ENCODE peak calls at places on chromosomes 1 and 21, in five cellular contexts. J, M, X, S and K are unnamed samples.

GRCh38 chr1:90187186-90187585 is 192.3 kb downstream of the ZNF326 start:
- DNase-seq in J (no peak), M (no peak), X (no peak), S (no peak), K (no peak)

GRCh38 chr1:61348025-61348665 is 265.8 kb downstream of the NFIA start:
- DNase-seq in J (no peak), M (no peak), X (no peak), S (no peak), K (no peak)

GRCh38 chr1:44089371-44090070 is 29.1 kb upstream of the KLF17 start:
- DNase-seq in J (no peak), M (no peak), X (peak), S (no peak), K (no peak)

GRCh38 chr1:40140211-40140709 is 20.9 kb upstream of the RLF start:
- DNase-seq in J (no peak), M (no peak), X (peak), S (no peak), K (no peak)

GRCh38 chr1:51264470-51264869 is 28.4 kb downstream of the RNF11 start:
- DNase-seq in J (no peak), M (no peak), X (peak), S (no peak), K (no peak)

GRCh38 chr1:64917328-64917861 is 49.0 kb downstream of the JAK1 start:
- DNase-seq in J (no peak), M (no peak), X (peak), S (no peak), K (no peak)

GRCh38 chr1:15965228-15965767 is 10.6 kb downstream of the ZBTB17 start:
- DNase-seq in J (no peak), M (no peak), X (peak), S (no peak), K (no peak)

GRCh38 chr1:151060241-151061011 is at the start of gene MLLT11:
- DNase-seq in J (peak), M (peak), X (peak), S (no peak), K (no peak)

GRCh38 chr1:93047585-93047984 is 31.5 kb upstream of the MTF2 start:
- DNase-seq in J (no peak), M (no peak), X (no peak), S (no peak), K (no peak)

GRCh38 chr1:17547271-17547670 is 7.8 kb downstream of the ARHGEF10L start:
- DNase-seq in J (no peak), M (no peak), X (no peak), S (no peak), K (no peak)

GRCh38 chr1:27418326-27418761 is 25.9 kb downstream of the GPR3 start:
- DNase-seq in J (no peak), M (peak), X (peak), S (no peak), K (peak)

GRCh38 chr21:17775431-17776126 is 43.6 kb downstream of the C21orf91 start:
- DNase-seq in J (peak), M (peak), X (no peak), S (peak), K (peak)

GRCh38 chr1:229296541-229296941 is 25.6 kb downstream of the RAB4A start:
- DNase-seq in J (no peak), M (no peak), X (peak), S (no peak), K (no peak)

GRCh38 chr1:245184791-245185190 is 30.0 kb downstream of the KIF26B start:
- DNase-seq in J (no peak), M (no peak), X (no peak), S (no peak), K (no peak)

GRCh38 chr1:103953386-103953785 is 203.7 kb downstream of the AMY1C start:
- DNase-seq in J (no peak), M (no peak), X (no peak), S (no peak), K (no peak)

GRCh38 chr1:53604291-53604919 is 134.6 kb downstream of the GLIS1 start:
- DNase-seq in J (peak), M (no peak), X (no peak), S (no peak), K (no peak)

GRCh38 chr1:23403038-23403336 is 21.6 kb downstream of the TCEA3 start:
- DNase-seq in J (no peak), M (no peak), X (peak), S (no peak), K (no peak)

GRCh38 chr1:50332941-50333594 is 90.2 kb downstream of the DMRTA2 start:
- DNase-seq in J (peak), M (peak), X (peak), S (peak), K (peak)

GRCh38 chr1:153658400-153659174 is at the start of gene SNAPIN:
- DNase-seq in J (peak), M (peak), X (peak), S (peak), K (peak)

GRCh38 chr1:31663622-31664452 is 19.2 kb upstream of the PEF1 start:
- DNase-seq in J (peak), M (peak), X (no peak), S (peak), K (peak)

GRCh38 chr1:19353596-19353995 is 41.5 kb downstream of the SLC66A1 start:
- DNase-seq in J (no peak), M (no peak), X (no peak), S (no peak), K (no peak)

GRCh38 chr1:72439036-72439435 is 156.7 kb upstream of the NEGR1 start:
- DNase-seq in J (no peak), M (no peak), X (peak), S (no peak), K (no peak)

GRCh38 chr1:109280768-109281356 is 2.1 kb downstream of the PSRC1 start:
- DNase-seq in J (no peak), M (no peak), X (no peak), S (no peak), K (no peak)

GRCh38 chr1:246831543-246831942 is 100.2 kb downstream of the AHCTF1 start:
- DNase-seq in J (no peak), M (no peak), X (no peak), S (no peak), K (no peak)

GRCh38 chr1:2344744-2345296 is 46.5 kb downstream of the MORN1 start:
- DNase-seq in J (peak), M (no peak), X (no peak), S (no peak), K (no peak)

GRCh38 chr21:31873275-31873695 is 465 bp downstream of the HUNK start:
- DNase-seq in J (peak), M (no peak), X (no peak), S (no peak), K (no peak)

GRCh38 chr1:89995595-89996397 is 886 bp downstream of the ZNF326 start:
- DNase-seq in J (no peak), M (no peak), X (peak), S (no peak), K (no peak)

GRCh38 chr1:73604739-73605138 is 593.2 kb downstream of the LRRIQ3 start:
- DNase-seq in J (no peak), M (no peak), X (peak), S (no peak), K (no peak)

GRCh38 chr1:193325042-193325441 is 138.6 kb upstream of the B3GALT2 start:
- DNase-seq in J (no peak), M (no peak), X (peak), S (no peak), K (no peak)

GRCh38 chr1:36693652-36694051 is 210.9 kb upstream of the CSF3R start:
- DNase-seq in J (no peak), M (no peak), X (no peak), S (no peak), K (no peak)

GRCh38 chr1:161962094-161962887 is 61.4 kb downstream of the OLFML2B start:
- DNase-seq in J (no peak), M (no peak), X (peak), S (no peak), K (peak)

GRCh38 chr1:59833991-59834390 is 19.2 kb downstream of the HOOK1 start:
- DNase-seq in J (no peak), M (no peak), X (no peak), S (no peak), K (no peak)

GRCh38 chr1:234222561-234223280 is 150.5 kb upstream of the COA6 start:
- DNase-seq in J (no peak), M (no peak), X (no peak), S (no peak), K (no peak)